ENCODE peak calls at places on chromosomes 12 and 14, in five cellular contexts. O, R, G, Y and D are unnamed samples.

GRCh38 chr12:52278931-52279682 is 4.7 kb downstream of the KRT86 start:
- DNase-seq in G (peak), Y (peak), R (peak), O (peak), D (peak)

GRCh38 chr12:74412607-74413230 is 124.9 kb upstream of the ATXN7L3B start:
- DNase-seq in R (peak), G (no peak), O (no peak), Y (no peak), D (no peak)

GRCh38 chr14:75094896-75095295 is 25.5 kb downstream of the ZC2HC1C start:
- DNase-seq in Y (no peak), R (no peak), G (no peak), O (no peak), D (no peak)

GRCh38 chr12:53561590-53561953 is 54.3 kb upstream of the NPFF start:
- DNase-seq in O (no peak), Y (no peak), G (no peak), R (no peak), D (peak)

GRCh38 chr14:101520621-101521305 is 40.5 kb upstream of the DIO3 start:
- DNase-seq in O (peak), R (no peak), Y (no peak), G (peak), D (no peak)

GRCh38 chr12:123033392-123034021 is 53.0 kb downstream of the ARL6IP4 start:
- DNase-seq in G (no peak), Y (no peak), R (no peak), O (no peak), D (no peak)

GRCh38 chr12:24742378-24742777 is 206.5 kb downstream of the BCAT1 start:
- DNase-seq in G (peak), R (peak), Y (no peak), O (no peak), D (no peak)

GRCh38 chr12:104958946-104959841 is 1.1 kb upstream of the SLC41A2 start:
- DNase-seq in G (peak), Y (no peak), O (no peak), R (no peak), D (peak)

GRCh38 chr12:125057708-125058107 is 7.5 kb upstream of the AACS start:
- DNase-seq in Y (no peak), G (no peak), O (no peak), R (no peak), D (no peak)

GRCh38 chr12:29781176-29781575 is 2.6 kb downstream of the TMTC1 start:
- DNase-seq in G (no peak), R (no peak), O (no peak), Y (no peak), D (no peak)

GRCh38 chr12:29782285-29782820 is 1.4 kb downstream of the TMTC1 start:
- DNase-seq in G (no peak), Y (peak), O (no peak), R (peak), D (peak)

GRCh38 chr12:29781705-29782266 is 2.0 kb downstream of the TMTC1 start:
- DNase-seq in O (no peak), R (no peak), G (no peak), Y (no peak), D (no peak)

GRCh38 chr12:29778531-29778930 is 5.2 kb downstream of the TMTC1 start:
- DNase-seq in O (no peak), Y (no peak), G (no peak), R (no peak), D (no peak)

DNA sequence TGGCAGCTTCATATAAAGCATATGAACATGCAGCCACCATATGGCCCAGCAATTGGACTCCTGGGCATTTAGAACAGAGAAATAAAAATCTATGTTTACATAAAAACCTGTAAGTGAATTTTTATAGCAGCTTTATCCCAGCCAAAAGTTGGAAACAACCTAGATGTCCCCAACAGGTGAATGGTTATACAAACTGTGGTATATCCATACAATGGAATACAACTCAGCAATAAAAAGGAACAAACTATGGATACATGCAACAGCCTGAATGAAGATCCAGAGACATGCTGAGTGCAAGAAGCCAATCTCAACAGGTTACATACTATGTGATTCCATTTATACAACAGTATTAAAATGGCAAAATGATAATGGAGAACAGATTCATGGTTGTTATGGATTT is 3.7 kb downstream of the TMTC1 start:
- DNase-seq in R (no peak), Y (no peak), O (no peak), G (no peak), D (no peak)
- H3K4me3 ChIP-seq in R (no peak), Y (no peak), O (peak), G (no peak), D (no peak)

DNA sequence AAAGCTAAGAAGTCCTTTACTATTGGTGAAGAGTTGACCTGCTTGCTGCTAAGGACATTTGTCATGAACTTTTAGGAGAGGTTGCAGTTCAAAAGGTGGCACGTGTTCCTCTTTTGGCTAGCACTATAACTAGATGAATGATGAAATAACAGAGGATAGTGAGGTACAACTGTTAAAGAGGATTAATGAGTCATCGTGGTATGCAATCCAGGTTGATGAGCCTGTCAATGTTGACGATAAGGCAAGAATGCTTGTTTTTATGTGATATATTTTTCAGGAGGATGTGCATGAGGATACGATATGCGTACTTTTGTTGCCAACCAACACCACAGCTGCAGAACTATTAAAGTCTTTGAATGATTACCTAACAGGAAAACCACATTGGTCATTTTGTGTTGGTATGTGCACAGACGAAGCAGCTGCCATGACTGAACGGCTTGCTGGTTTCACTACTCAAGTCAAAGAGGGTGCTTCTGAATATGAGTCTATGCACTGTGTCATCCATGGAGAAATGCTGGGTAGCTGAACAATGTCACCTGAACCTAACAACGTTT is 10.6 kb downstream of the CEP128 start:
- DNase-seq in R (peak), G (no peak), O (no peak), Y (no peak), D (no peak)
- H3K4me3 ChIP-seq in R (peak), G (no peak), O (no peak), Y (no peak), D (no peak)

GRCh38 chr14:91406451-91406850 is 11.2 kb downstream of the CCDC88C start:
- DNase-seq in O (no peak), Y (no peak), G (no peak), R (no peak), D (no peak)

GRCh38 chr14:91406982-91407381 is 10.6 kb downstream of the CCDC88C start:
- DNase-seq in G (no peak), O (no peak), Y (no peak), R (peak), D (no peak)

GRCh38 chr14:91412939-91413338 is 4.7 kb downstream of the CCDC88C start:
- DNase-seq in O (no peak), Y (no peak), R (peak), G (no peak), D (no peak)

GRCh38 chr14:91410781-91411536 is 6.7 kb downstream of the CCDC88C start:
- DNase-seq in O (no peak), G (no peak), Y (no peak), R (peak), D (no peak)

DNA sequence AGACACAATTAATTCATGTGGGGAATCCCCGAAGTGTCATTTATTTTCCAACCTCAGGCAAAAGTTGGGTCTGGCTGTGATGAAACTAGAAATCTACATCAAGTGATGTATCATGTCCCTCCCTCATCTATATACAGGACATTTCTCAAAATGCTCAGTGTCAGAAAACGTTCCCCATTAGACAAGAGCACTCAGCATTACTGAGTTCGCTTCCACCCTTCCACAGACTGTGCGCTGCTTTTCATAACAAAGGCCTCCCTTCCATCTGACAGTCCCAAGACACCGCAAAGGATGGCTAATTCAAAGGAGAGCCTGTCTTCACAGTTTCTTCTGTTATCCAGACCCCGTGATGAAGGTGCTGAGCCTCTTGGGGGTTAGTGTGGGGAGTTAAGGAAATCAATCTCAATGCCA is 7.6 kb downstream of the CCDC88C start:
- DNase-seq in Y (no peak), R (peak), G (no peak), O (no peak), D (no peak)
- H3K4me3 ChIP-seq in Y (no peak), R (peak), G (no peak), O (no peak), D (no peak)

DNA sequence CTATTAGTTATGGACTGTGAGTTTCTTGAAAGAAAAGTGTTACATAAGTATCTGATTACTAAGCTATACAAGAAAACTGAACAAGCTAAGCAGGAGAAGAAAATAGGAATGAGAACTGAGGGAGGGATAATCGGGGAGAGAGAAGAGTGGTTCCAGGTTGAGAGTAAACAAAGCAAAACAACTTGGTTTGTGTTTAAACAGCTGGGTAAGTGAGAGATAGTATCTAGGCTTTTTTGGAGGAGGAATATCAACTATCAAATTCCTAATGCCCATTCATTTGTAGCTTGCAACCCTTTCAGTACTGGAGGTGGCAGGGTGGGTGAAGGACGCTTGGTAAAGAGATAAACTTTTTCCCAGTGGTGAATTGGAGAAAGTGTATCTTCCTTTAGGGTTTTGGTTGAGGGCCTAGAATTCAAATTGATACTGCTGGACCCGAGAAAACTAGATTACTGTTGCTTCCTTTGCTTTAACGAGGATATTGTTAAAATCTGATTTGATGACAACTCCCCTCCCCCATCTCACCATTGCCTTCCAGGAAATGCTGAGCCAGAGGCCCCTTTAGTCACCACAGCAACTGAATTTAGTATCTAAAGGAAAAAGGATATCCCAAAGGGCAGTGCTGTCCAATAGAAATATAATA is 2.0 kb upstream of the SLC2A3 start:
- DNase-seq in Y (no peak), O (no peak), R (peak), G (no peak), D (peak)
- H3K4me3 ChIP-seq in Y (no peak), O (no peak), R (no peak), G (no peak), D (no peak)

GRCh38 chr14:37597538-37598084 is 2.2 kb downstream of the TTC6 start:
- DNase-seq in Y (no peak), G (no peak), R (no peak), O (no peak), D (peak)

GRCh38 chr14:37598973-37599526 is 3.6 kb downstream of the TTC6 start:
- DNase-seq in R (no peak), Y (no peak), O (no peak), G (no peak), D (no peak)

GRCh38 chr14:37596790-37597189 is 1.4 kb downstream of the TTC6 start:
- DNase-seq in G (no peak), R (no peak), O (no peak), Y (no peak), D (no peak)

GRCh38 chr14:37599527-37600368 is 4.3 kb downstream of the TTC6 start:
- DNase-seq in R (no peak), Y (no peak), O (no peak), G (no peak), D (no peak)

GRCh38 chr14:37598085-37598972 is 2.9 kb downstream of the TTC6 start:
- DNase-seq in Y (no peak), G (no peak), R (no peak), O (no peak), D (peak)
- H3K4me3 ChIP-seq in Y (peak), G (no peak), R (no peak), O (peak), D (peak)

DNA sequence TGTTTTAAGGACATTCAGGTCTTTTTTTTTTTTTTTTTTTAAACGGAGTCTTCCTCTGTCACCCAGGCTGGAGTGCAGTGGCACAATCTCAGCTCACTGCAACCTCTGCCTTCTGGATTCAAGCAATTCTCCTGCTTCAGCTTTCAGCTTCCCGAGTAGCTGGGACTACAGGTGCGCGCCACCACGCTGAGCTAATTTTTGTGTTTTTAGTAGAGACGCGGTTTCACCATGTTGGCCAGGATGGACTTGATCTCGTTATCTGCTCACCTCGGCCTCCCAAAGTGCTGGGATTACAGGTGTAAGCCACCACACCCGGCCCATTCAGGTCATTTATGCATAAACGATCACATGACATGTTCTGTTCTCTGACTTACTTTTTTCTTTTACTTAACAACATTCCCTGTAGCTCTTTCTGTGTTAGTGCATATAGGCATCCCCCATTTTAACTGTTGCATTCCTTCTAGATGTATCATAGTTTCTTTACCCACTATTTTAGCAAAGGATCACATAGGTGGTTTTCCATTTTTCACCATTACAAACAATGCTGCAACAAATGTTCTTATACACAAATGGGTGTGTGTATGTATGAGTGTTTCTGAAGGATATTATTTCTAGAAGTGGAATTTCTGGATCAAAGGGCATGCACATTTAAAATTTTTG is 74.2 kb downstream of the ARF6 start:
- DNase-seq in O (no peak), R (no peak), Y (no peak), G (no peak), D (peak)
- H3K4me3 ChIP-seq in O (no peak), R (no peak), Y (no peak), G (no peak), D (no peak)

GRCh38 chr12:80580254-80580653 is 127.2 kb upstream of the MYF6 start:
- DNase-seq in O (no peak), G (no peak), R (no peak), Y (no peak), D (no peak)
- H3K4me3 ChIP-seq in O (no peak), G (no peak), R (no peak), Y (no peak), D (no peak)

DNA sequence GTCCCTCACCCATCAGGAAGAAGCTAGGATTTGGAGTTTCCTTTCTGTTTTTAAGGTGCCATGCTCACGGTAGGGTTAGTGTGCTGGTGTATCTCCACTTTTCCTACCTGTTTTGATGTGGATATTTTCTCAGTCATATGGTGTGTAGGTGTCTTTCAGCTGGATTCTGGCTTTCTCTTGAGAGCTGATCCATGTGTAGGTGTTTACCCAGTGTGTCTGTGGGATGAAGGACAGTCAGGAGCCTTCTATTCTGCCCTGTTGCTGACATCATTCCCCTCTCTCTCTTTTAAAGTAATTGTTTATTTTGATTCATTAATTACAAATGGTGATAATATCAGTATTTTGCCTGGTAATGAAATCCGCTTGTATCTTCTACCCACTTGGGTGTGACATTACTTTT is 22.8 kb downstream of the TMX1 start:
- DNase-seq in O (no peak), Y (no peak), R (no peak), G (no peak), D (no peak)
- H3K4me3 ChIP-seq in O (no peak), Y (no peak), R (no peak), G (no peak), D (no peak)

DNA sequence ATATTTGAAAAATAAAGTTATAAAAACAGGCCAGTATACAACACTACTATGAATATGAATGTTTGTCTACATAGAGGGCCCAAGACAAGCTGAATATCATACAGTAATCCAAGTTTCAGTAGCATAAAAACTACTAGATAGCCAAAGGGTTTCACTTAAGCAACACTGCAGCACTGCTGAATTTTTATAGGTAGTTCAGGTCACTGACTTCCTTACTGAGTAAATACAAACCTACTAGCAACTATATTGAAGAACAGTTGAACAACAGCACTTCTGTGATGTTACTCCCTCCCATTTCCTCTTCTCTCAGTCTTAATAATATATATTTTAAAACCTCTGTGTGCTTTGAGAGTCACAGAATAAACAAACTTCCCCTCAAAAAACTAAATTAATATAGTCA is 42.7 kb downstream of the GTF2A1 start:
- DNase-seq in O (no peak), Y (no peak), R (peak), G (no peak), D (no peak)
- H3K4me3 ChIP-seq in O (no peak), Y (no peak), R (peak), G (no peak), D (no peak)